ENCODE peak calls at places on chromosomes 2 and 18, in four cellular contexts. W is H9, Z is H1, N is trophoblast cell. B is an unnamed sample. For H3K79me2, the result is how much of the 10 kb centered on the place peaks cover.

GRCh38 chr2:113225505-113226259 is 51.9 kb downstream of the PSD4 start:
- DNase-seq in N (no peak), Z (no peak), W (peak), B (peak)

GRCh38 chr18:30954262-30954661 is 88.3 kb downstream of the DSC3 start:
- DNase-seq in Z (no peak), W (no peak), N (no peak), B (no peak)

GRCh38 chr2:238289574-238289973 is 1.2 kb upstream of the PER2 start:
- DNase-seq in N (no peak), Z (no peak), W (no peak), B (peak)

GRCh38 chr2:101152195-101153076 is 1.3 kb upstream of the TBC1D8 start:
- DNase-seq in W (peak), Z (no peak), N (peak), B (peak)

GRCh38 chr2:110173523-110173922 is 31.3 kb downstream of the NPHP1 start:
- DNase-seq in N (peak), W (no peak), Z (no peak), B (no peak)

GRCh38 chr2:233469261-233470006 is 97.1 kb downstream of the USP40 start:
- DNase-seq in N (no peak), W (no peak), Z (no peak), B (no peak)

GRCh38 chr2:29129586-29130281 is 14.5 kb downstream of the CLIP4 start:
- DNase-seq in W (no peak), N (no peak), Z (no peak), B (peak)

GRCh38 chr2:144759746-144760145 is 239.8 kb upstream of the ZEB2 start:
- DNase-seq in W (no peak), Z (no peak), N (no peak), B (peak)

GRCh38 chr18:53566622-53567021 is 657.8 kb downstream of the MBD2 start:
- DNase-seq in Z (no peak), N (no peak), W (peak), B (peak)

GRCh38 chr2:179861027-179861776 is at the start of gene ZNF385B:
- DNase-seq in W (peak), N (peak), Z (peak), B (peak)

GRCh38 chr2:181348091-181348837 is 108.9 kb upstream of the ITGA4 start:
- DNase-seq in W (no peak), N (no peak), Z (no peak), B (no peak)

GRCh38 chr2:144362401-144362800 is 157.5 kb downstream of the ZEB2 start:
- DNase-seq in W (no peak), N (peak), Z (no peak), B (no peak)

GRCh38 chr2:240383871-240384700 is 51.4 kb upstream of the GPC1 start:
- DNase-seq in Z (no peak), W (no peak), N (peak), B (no peak)

GRCh38 chr2:191593622-191594416 is 84.1 kb upstream of the NABP1 start:
- DNase-seq in W (no peak), N (peak), Z (no peak), B (no peak)

GRCh38 chr2:12507295-12507694 is 209.4 kb upstream of the TRIB2 start:
- DNase-seq in W (no peak), N (peak), Z (no peak), B (no peak)

GRCh38 chr2:196131384-196131861 is 40.0 kb downstream of the STK17B start:
- DNase-seq in N (peak), Z (no peak), W (peak), B (peak)

GRCh38 chr2:196514641-196515040 is 124.9 kb upstream of the CCDC150 start:
- DNase-seq in Z (no peak), W (no peak), N (no peak), B (no peak)

GRCh38 chr18:51193621-51194287 is 3.7 kb downstream of the MEX3C start:
- DNase-seq in W (no peak), N (peak), Z (no peak), B (no peak)

GRCh38 chr2:861655-862355 is 88.8 kb upstream of the SNTG2 start:
- DNase-seq in N (no peak), W (peak), Z (no peak), B (no peak)

GRCh38 chr2:59654753-59655152 is 898.7 kb downstream of the BCL11A start:
- DNase-seq in Z (no peak), N (no peak), W (no peak), B (peak)

GRCh38 chr2:121925466-121925865 is 170.0 kb downstream of the TSN start:
- DNase-seq in N (no peak), W (no peak), Z (no peak), B (no peak)

GRCh38 chr2:191728710-191729597 is 51.0 kb downstream of the NABP1 start:
- DNase-seq in W (no peak), Z (no peak), N (no peak), B (peak)

GRCh38 chr2:56357655-56358295 is 174.0 kb downstream of the CCDC85A start:
- DNase-seq in N (no peak), W (no peak), Z (no peak), B (no peak)

GRCh38 chr2:108993095-108993937 is 4.3 kb upstream of the EDAR start:
- DNase-seq in W (no peak), Z (no peak), N (no peak), B (no peak)

GRCh38 chr18:59719533-59720325 is 22.5 kb upstream of the CCBE1 start:
- DNase-seq in N (no peak), W (no peak), Z (no peak), B (no peak)

GRCh38 chr2:84924173-84925106 is 19.0 kb downstream of the TMSB10 start:
- DNase-seq in N (no peak), Z (no peak), W (peak), B (peak)

GRCh38 chr2:46318579-46319460 is 21.6 kb downstream of the EPAS1 start:
- DNase-seq in N (peak), Z (no peak), W (no peak), B (no peak)

GRCh38 chr2:32947484-32948143 is 861 bp downstream of the LTBP1 start:
- DNase-seq in Z (no peak), W (peak), N (peak), B (peak)

GRCh38 chr18:41936471-41937134 is 18.4 kb upstream of the PIK3C3 start:
- DNase-seq in W (no peak), Z (no peak), N (no peak), B (peak)

GRCh38 chr2:200777275-200777674 is 34.4 kb upstream of the BZW1 start:
- DNase-seq in N (no peak), Z (no peak), W (no peak), B (no peak)

GRCh38 chr2:173652731-173653426 is 298.2 kb downstream of the CDCA7 start:
- DNase-seq in N (peak), Z (no peak), W (no peak), B (peak)

GRCh38 chr2:175036582-175037018 is 31.4 kb upstream of the CHN1 start:
- DNase-seq in N (peak), W (no peak), Z (no peak), B (peak)

GRCh38 chr2:155810411-155810810 is 522.1 kb downstream of the NR4A2 start:
- DNase-seq in N (no peak), Z (no peak), W (no peak), B (no peak)

GRCh38 chr18:36724591-36725001 is 104.2 kb downstream of the TPGS2 start:
- DNase-seq in Z (no peak), N (no peak), W (no peak), B (no peak)

GRCh38 chr18:48138660-48139426 is 208.4 kb upstream of the SMAD2 start:
- DNase-seq in N (no peak), Z (no peak), W (no peak), B (no peak)

GRCh38 chr2:58204195-58204959 is 36.7 kb downstream of the FANCL start:
- DNase-seq in N (no peak), Z (no peak), W (no peak), B (no peak)

GRCh38 chr2:176704282-176704773 is 435.1 kb downstream of the MTX2 start:
- DNase-seq in Z (no peak), N (no peak), W (no peak), B (no peak)

GRCh38 chr18:62964432-62964831 is 249.1 kb downstream of the PHLPP1 start:
- DNase-seq in N (no peak), Z (no peak), W (no peak), B (no peak)
- H3K23ac ChIP-seq in N (no peak), Z (no peak), W (no peak), B (no peak)

GRCh38 chr2:219593154-219593553 is 4.5 kb upstream of the STK11IP start:
- DNase-seq in N (no peak), Z (no peak), W (no peak), B (no peak)

GRCh38 chr2:219598308-219599078 is 836 bp downstream of the STK11IP start:
- DNase-seq in Z (no peak), W (no peak), N (no peak), B (no peak)

GRCh38 chr2:219597552-219598307 is at the start of gene STK11IP:
- DNase-seq in Z (peak), N (peak), W (peak), B (peak)

GRCh38 chr2:219595250-219595649 is 2.4 kb upstream of the STK11IP start:
- DNase-seq in Z (no peak), N (no peak), W (no peak), B (peak)

GRCh38 chr2:219596954-219597551 is 604 bp upstream of the STK11IP start:
- DNase-seq in W (no peak), N (peak), Z (no peak), B (peak)
- H3K4ac ChIP-seq in W (no peak), N (peak), Z (peak), B (peak)

GRCh38 chr18:35296079-35296478 is 6.0 kb upstream of the ZSCAN30 start:
- DNase-seq in N (no peak), Z (no peak), W (no peak), B (no peak)
- H3K79me2 ChIP-seq in N (under half), Z (under half), W (under half), B (under half)

GRCh38 chr2:188785515-188785914 is 188.7 kb upstream of the COL3A1 start:
- DNase-seq in N (no peak), Z (no peak), W (no peak), B (no peak)

GRCh38 chr2:188787661-188788044 is 186.5 kb upstream of the COL3A1 start:
- DNase-seq in Z (no peak), N (no peak), W (no peak), B (no peak)

GRCh38 chr2:188787002-188787660 is 187.0 kb upstream of the COL3A1 start:
- DNase-seq in N (peak), W (no peak), Z (no peak), B (peak)

GRCh38 chr2:188786368-188786781 is 187.8 kb upstream of the COL3A1 start:
- DNase-seq in Z (no peak), N (no peak), W (no peak), B (no peak)

GRCh38 chr2:188784269-188784762 is 189.9 kb upstream of the COL3A1 start:
- DNase-seq in N (no peak), W (no peak), Z (no peak), B (no peak)
- H3K23ac ChIP-seq in N (no peak), W (no peak), Z (no peak), B (no peak)

GRCh38 chr2:99875627-99876026 is 266.8 kb downstream of the AFF3 start:
- DNase-seq in N (no peak), W (no peak), Z (no peak), B (no peak)
- H3K4ac ChIP-seq in N (no peak), W (no peak), Z (no peak), B (no peak)

DNA sequence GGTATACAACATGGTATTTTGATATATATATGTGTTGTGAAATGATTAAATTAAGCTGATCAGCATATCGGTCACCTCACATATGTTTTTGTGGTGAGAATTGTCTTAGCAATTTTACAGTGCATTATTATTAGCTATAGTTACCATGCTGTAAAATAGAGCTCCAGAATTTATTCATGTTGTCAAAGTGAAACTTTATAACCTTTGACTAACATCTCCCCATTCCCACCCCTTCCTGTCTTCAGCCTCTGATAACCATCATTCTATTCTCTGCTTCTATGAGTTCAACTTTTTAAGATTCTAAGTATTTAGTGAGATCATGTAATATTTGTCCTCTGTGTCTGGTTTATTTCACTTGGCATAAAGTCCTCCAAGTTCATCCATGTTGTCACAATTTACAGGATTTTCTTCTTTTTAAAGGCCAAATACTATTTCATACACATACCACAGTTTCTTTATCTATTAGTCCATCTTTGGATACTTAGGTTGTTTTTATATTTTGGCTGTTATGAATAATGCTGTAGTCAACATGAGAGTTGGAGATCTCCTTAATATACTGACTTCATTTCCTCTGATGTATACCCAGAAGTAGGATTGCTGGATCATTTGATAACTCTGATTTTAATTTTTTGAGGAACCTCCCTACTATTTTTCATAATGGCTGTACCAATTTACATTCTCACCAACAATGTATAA is 30.3 kb downstream of the NCOA1 start:
- DNase-seq in W (no peak), Z (no peak), N (peak), B (no peak)
- H3K79me2 ChIP-seq in W (under half), Z (under half), N (under half), B (under half)

GRCh38 chr2:68352651-68353386 is 12.3 kb upstream of the PLEK start:
- DNase-seq in N (no peak), Z (no peak), W (no peak), B (no peak)
- H3K23ac ChIP-seq in N (no peak), Z (no peak), W (no peak), B (no peak)

GRCh38 chr2:120631241-120631640 is 104.4 kb upstream of the GLI2 start:
- DNase-seq in N (no peak), Z (no peak), W (no peak), B (no peak)
- H3K4ac ChIP-seq in N (no peak), Z (no peak), W (no peak), B (no peak)